ENCODE peak calls at places on chromosomes 13 and 19, in four cellular contexts. P, G, C and E are unnamed samples. For H3K4me1 and H3K36me3, the result is how much of the 10 kb centered on the place peaks cover.

GRCh38 chr13:97496511-97496910 is 62.5 kb downstream of the RAP2A start:
- DNase-seq in P (no peak), G (no peak), C (no peak), E (no peak)

GRCh38 chr13:110610955-110611595 is 4.3 kb upstream of the NAXD start:
- DNase-seq in P (no peak), G (no peak), C (no peak), E (no peak)

GRCh38 chr13:36837354-36838092 is 18.5 kb downstream of the RFXAP start:
- DNase-seq in P (peak), G (no peak), C (no peak), E (no peak)

GRCh38 chr19:38483016-38483630 is 49.6 kb downstream of the RYR1 start:
- DNase-seq in P (no peak), G (no peak), C (no peak), E (no peak)

GRCh38 chr13:95184317-95184716 is 116.9 kb downstream of the ABCC4 start:
- DNase-seq in P (no peak), G (no peak), C (no peak), E (no peak)

GRCh38 chr19:9178901-9179300 is at the start of gene OR7D2:
- DNase-seq in P (no peak), G (no peak), C (no peak), E (no peak)

GRCh38 chr13:110643324-110643723 is 28.0 kb downstream of the NAXD start:
- DNase-seq in P (no peak), G (peak), C (no peak), E (no peak)

GRCh38 chr19:21143846-21144245 is 2.0 kb downstream of the ZNF431 start:
- DNase-seq in P (no peak), G (no peak), C (no peak), E (no peak)

GRCh38 chr13:98691360-98691759 is 61.1 kb downstream of the SLC15A1 start:
- DNase-seq in P (no peak), G (no peak), C (no peak), E (no peak)

DNA sequence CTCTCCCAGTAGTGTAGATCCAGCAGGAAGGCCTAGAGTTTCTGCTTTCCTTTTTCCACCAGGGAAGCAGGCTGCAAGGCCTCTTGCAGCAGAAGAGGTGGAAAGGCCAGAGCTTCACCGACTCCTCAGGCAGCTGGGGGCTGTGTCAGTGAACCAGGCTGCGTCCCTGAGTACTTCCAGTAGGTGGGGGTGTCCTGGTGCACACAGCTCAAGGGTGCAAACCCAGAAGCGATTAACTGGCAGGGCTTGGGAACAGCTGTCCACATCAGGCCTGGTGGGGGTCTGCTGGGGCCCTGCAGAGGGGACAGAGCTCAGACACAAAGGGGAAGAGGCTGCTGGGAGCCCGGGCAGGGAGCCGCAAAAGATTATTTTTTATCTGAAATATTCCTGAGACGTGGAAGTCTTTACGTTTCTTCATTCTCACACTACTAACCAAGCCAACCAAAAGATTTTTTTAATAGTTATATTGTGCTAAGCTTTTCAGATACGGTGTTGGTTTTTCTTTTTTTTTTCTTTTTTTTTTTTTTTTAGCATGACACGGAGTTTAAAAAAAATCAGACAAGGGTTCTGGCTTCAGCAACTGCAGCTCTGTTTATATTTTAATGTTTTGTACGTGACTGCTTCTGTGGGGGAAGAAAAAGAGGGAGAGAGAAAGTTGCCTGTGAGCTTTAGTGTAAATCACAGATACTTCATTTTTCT is 11.0 kb downstream of the TSHZ3 start:
- DNase-seq in P (peak), G (no peak), C (no peak), E (no peak)
- TF ChIP-seq CTCF in P (peak), G (peak), C (peak), E (peak)

GRCh38 chr13:40386586-40386985 is 279.9 kb downstream of the FOXO1 start:
- DNase-seq in P (no peak), G (no peak), C (no peak), E (no peak)
- H3K4me1 ChIP-seq in P (under half), G (under half), C (under half), E (under half)

DNA sequence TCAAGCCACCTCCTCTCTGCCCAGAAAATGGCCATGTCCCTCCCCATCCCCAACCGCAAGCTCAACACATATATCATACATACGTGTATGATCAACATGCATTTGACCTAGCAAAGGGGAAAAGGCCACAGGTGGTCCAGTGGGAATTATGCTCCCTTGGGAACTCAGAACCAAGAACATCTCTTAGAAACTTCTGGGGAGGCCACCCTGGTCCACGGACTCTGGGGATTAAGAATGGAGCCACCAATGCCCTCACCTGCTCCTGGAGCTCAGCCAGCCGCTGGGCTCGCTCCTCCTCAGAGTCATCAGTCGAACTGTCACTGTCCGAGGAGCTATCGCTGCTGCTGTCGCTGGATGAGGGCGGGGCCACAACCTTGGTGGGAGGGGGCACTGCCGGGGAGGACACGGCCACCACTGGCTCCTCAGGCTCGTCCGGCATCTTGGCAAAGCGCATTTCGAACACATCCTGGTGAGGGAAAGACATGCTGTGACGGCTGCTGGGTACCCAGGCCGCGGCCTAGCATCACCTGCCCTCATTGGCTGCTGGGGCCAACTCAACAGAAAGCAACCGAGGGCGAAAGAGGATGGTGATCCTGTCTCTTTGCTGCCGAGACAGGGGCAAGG is 24.6 kb upstream of the EPHX3 start:
- DNase-seq in P (no peak), G (peak), C (no peak), E (no peak)
- H3K36me3 ChIP-seq in P (under half), G (half or more), C (half or more), E (half or more)

GRCh38 chr19:6767081-6767356 is 216 bp downstream of the SH2D3A start:
- DNase-seq in P (no peak), G (no peak), C (no peak), E (no peak)

GRCh38 chr19:6766357-6767080 is 716 bp downstream of the SH2D3A start:
- DNase-seq in P (no peak), G (peak), C (no peak), E (no peak)

GRCh38 chr19:6768236-6768785 is 1.1 kb upstream of the SH2D3A start:
- DNase-seq in P (no peak), G (peak), C (no peak), E (no peak)

GRCh38 chr19:6769006-6769637 is 1.9 kb upstream of the SH2D3A start:
- DNase-seq in P (no peak), G (peak), C (no peak), E (no peak)

GRCh38 chr19:6767357-6768235 is at the start of gene SH2D3A:
- DNase-seq in P (peak), G (peak), C (no peak), E (peak)
- TF ChIP-seq CTCF in P (no peak), G (no peak), C (no peak), E (no peak)

GRCh38 chr19:39943586-39943985 is 9.2 kb upstream of the FCGBP start:
- DNase-seq in P (no peak), G (no peak), C (no peak), E (no peak)

GRCh38 chr19:39949026-39949747 is 14.8 kb upstream of the FCGBP start:
- DNase-seq in P (no peak), G (no peak), C (no peak), E (no peak)

GRCh38 chr19:39951065-39951650 is 16.7 kb upstream of the FCGBP start:
- DNase-seq in P (no peak), G (no peak), C (no peak), E (no peak)

GRCh38 chr19:39941615-39942507 is 7.4 kb upstream of the FCGBP start:
- DNase-seq in P (peak), G (no peak), C (no peak), E (no peak)

GRCh38 chr19:39946532-39946931 is 12.1 kb upstream of the FCGBP start:
- DNase-seq in P (no peak), G (no peak), C (no peak), E (no peak)
- H3K4me1 ChIP-seq in P (under half), G (under half), C (under half), E (under half)

GRCh38 chr19:55689366-55690108 is 14.5 kb downstream of the EPN1 start:
- DNase-seq in P (no peak), G (peak), C (no peak), E (peak)

GRCh38 chr19:55687281-55688172 is 12.5 kb downstream of the EPN1 start:
- DNase-seq in P (no peak), G (peak), C (no peak), E (peak)

GRCh38 chr19:55690109-55690768 is 15.2 kb downstream of the EPN1 start:
- DNase-seq in P (no peak), G (peak), C (no peak), E (peak)

GRCh38 chr19:55686311-55687050 is 11.5 kb downstream of the EPN1 start:
- DNase-seq in P (no peak), G (peak), C (no peak), E (no peak)

DNA sequence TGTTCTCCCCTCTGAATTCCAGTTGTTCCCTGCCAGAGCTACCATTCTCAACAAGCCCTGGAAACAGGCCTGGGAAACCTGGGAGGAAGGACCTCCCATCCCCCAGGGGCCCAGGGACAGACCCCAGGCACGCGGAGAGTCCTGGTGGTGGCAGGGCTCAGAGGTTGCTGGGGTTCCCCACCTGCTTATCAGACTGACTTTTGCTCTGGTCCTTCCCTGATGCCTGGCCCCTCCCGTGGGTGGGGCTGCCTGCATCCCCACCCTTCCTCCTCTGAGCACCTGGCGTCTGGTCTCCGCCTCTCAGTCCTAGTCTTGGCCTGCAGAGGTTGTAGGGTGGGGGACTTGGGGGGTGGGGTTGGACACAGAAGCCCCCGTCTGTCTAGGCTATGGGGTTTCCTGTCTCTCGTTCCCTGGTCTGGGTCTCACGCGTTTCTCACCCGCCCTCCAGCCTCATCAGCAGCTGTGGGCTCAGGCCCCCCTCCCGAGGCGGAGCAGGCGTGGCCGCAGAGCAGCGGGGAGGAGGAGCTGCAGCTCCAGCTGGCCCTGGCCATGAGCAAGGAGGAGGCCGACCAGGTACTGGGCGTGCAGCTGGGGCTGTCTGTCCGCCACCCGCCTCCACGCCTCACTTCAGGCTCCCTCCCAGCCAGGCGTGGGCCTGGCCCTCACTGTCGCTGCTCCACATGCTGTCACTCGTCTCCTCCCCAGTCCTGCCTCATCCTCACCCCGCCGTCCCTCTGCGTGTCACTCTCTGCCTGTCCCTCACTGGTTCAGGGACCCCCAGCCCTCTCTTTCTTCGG is 13.6 kb downstream of the EPN1 start:
- DNase-seq in P (no peak), G (peak), C (no peak), E (peak)
- H3K36me3 ChIP-seq in P (under half), G (half or more), C (half or more), E (half or more)

DNA sequence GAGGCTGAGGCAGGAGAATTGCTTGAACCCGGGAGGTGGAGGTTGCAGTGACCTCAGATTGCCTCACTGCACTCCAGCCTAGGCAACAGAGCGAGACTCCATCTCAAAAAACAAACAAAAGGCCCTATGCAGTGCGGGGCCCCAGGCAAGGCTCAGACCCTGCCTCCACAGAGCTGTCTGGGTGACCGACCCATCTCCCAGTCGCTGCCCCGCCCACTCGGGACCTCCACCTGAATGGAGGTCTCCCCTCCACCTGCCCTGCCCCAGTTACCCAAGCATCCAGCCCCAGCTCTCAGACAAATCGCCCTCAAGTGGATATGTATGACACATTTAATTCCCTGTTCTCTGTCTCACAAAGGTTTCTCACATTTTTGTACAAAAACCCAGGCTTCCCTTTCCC is 2.2 kb upstream of the GARIN5B start:
- DNase-seq in P (no peak), G (peak), C (no peak), E (no peak)
- TF ChIP-seq CTCF in P (no peak), G (no peak), C (no peak), E (no peak)

GRCh38 chr19:35716735-35716984 is 1.1 kb upstream of the KMT2B start:
- DNase-seq in P (no peak), G (no peak), C (no peak), E (no peak)

GRCh38 chr19:35714601-35715354 is 3.0 kb upstream of the KMT2B start:
- DNase-seq in P (no peak), G (no peak), C (no peak), E (no peak)

GRCh38 chr19:35715981-35716734 is 1.6 kb upstream of the KMT2B start:
- DNase-seq in P (peak), G (peak), C (no peak), E (peak)

GRCh38 chr19:35713904-35714440 is 3.8 kb upstream of the KMT2B start:
- DNase-seq in P (no peak), G (no peak), C (no peak), E (no peak)

GRCh38 chr19:35715355-35715809 is 2.4 kb upstream of the KMT2B start:
- DNase-seq in P (no peak), G (no peak), C (no peak), E (no peak)
- H3K4me1 ChIP-seq in P (under half), G (under half), C (under half), E (under half)

DNA sequence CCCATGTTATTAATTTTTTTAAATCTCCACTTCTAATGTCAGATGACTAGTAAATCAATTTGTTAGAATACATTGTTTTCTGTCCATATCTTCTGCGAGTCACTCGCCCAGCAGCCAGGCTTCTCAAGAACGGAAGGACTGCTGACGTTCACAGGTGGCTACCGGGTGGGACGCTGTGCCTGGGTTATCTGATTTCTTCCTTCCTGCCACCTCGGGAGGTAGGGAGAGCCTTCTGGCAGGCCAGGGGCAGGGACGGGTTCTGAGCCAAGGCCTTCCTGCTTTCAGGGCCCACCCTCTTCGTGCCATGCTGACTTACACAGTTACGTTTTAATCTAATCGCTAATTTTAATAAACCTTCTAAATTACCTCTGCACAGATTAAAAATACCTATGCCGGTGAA is 7.9 kb upstream of the C1QTNF9 start:
- DNase-seq in P (no peak), G (no peak), C (no peak), E (no peak)
- H3K36me3 ChIP-seq in P (under half), G (half or more), C (under half), E (half or more)